ENCODE peak calls at places on chromosomes 5 and 9, in nine cellular contexts. One of them, this sample, is unnamed.

GRCh38 chr9:110828148-110828730 is 159.6 kb downstream of the MUSK start:
- DNase-seq in esophagus muscularis mucosa: no peak
- DNase-seq in sigmoid colon: peak
- DNase-seq in right lobe of liver: no peak
- DNase-seq in heart left ventricle: peak
- DNase-seq in spleen: no peak
- DNase-seq in adrenal gland: no peak
- DNase-seq in upper lobe of left lung: no peak
- DNase-seq in breast epithelium: no peak
- DNase-seq in this sample: peak

GRCh38 chr9:132249690-132250089 is 87.8 kb downstream of the NTNG2 start:
- DNase-seq in breast epithelium: no peak
- DNase-seq in heart left ventricle: no peak
- DNase-seq in spleen: no peak
- DNase-seq in adrenal gland: no peak
- DNase-seq in right lobe of liver: no peak
- DNase-seq in upper lobe of left lung: no peak
- DNase-seq in esophagus muscularis mucosa: no peak
- DNase-seq in sigmoid colon: peak
- DNase-seq in this sample: no peak

GRCh38 chr5:32794086-32794485 is 83.0 kb downstream of the NPR3 start:
- DNase-seq in sigmoid colon: no peak
- DNase-seq in right lobe of liver: no peak
- DNase-seq in spleen: no peak
- DNase-seq in esophagus muscularis mucosa: no peak
- DNase-seq in upper lobe of left lung: no peak
- DNase-seq in adrenal gland: no peak
- DNase-seq in heart left ventricle: no peak
- DNase-seq in breast epithelium: no peak
- DNase-seq in this sample: no peak

GRCh38 chr9:18720691-18721090 is 246.7 kb downstream of the ADAMTSL1 start:
- DNase-seq in heart left ventricle: no peak
- DNase-seq in breast epithelium: no peak
- DNase-seq in esophagus muscularis mucosa: no peak
- DNase-seq in right lobe of liver: no peak
- DNase-seq in spleen: no peak
- DNase-seq in upper lobe of left lung: no peak
- DNase-seq in sigmoid colon: no peak
- DNase-seq in adrenal gland: peak
- DNase-seq in this sample: no peak

GRCh38 chr5:140118294-140118936 is 4.5 kb downstream of the PURA start:
- DNase-seq in upper lobe of left lung: no peak
- DNase-seq in adrenal gland: no peak
- DNase-seq in esophagus muscularis mucosa: no peak
- DNase-seq in right lobe of liver: no peak
- DNase-seq in spleen: no peak
- DNase-seq in heart left ventricle: no peak
- DNase-seq in breast epithelium: no peak
- DNase-seq in sigmoid colon: no peak
- DNase-seq in this sample: no peak

GRCh38 chr5:107705390-107706014 is 34.8 kb upstream of the EFNA5 start:
- DNase-seq in sigmoid colon: no peak
- DNase-seq in upper lobe of left lung: no peak
- DNase-seq in adrenal gland: no peak
- DNase-seq in spleen: no peak
- DNase-seq in breast epithelium: no peak
- DNase-seq in heart left ventricle: no peak
- DNase-seq in right lobe of liver: no peak
- DNase-seq in esophagus muscularis mucosa: no peak
- DNase-seq in this sample: no peak

GRCh38 chr9:113659740-113660139 is 196.2 kb downstream of the RGS3 start:
- DNase-seq in sigmoid colon: no peak
- DNase-seq in breast epithelium: no peak
- DNase-seq in right lobe of liver: no peak
- DNase-seq in adrenal gland: peak
- DNase-seq in spleen: no peak
- DNase-seq in heart left ventricle: no peak
- DNase-seq in upper lobe of left lung: peak
- DNase-seq in esophagus muscularis mucosa: no peak
- DNase-seq in this sample: no peak

GRCh38 chr5:54551292-54551691 is 33.7 kb downstream of the SNX18 start:
- DNase-seq in heart left ventricle: no peak
- DNase-seq in upper lobe of left lung: no peak
- DNase-seq in esophagus muscularis mucosa: no peak
- DNase-seq in adrenal gland: no peak
- DNase-seq in sigmoid colon: no peak
- DNase-seq in spleen: no peak
- DNase-seq in breast epithelium: no peak
- DNase-seq in right lobe of liver: no peak
- DNase-seq in this sample: no peak

GRCh38 chr5:58965677-58966414 is 383.0 kb downstream of the RAB3C start:
- DNase-seq in heart left ventricle: no peak
- DNase-seq in right lobe of liver: no peak
- DNase-seq in adrenal gland: no peak
- DNase-seq in breast epithelium: no peak
- DNase-seq in upper lobe of left lung: no peak
- DNase-seq in sigmoid colon: no peak
- DNase-seq in spleen: no peak
- DNase-seq in esophagus muscularis mucosa: no peak
- DNase-seq in this sample: no peak

GRCh38 chr9:76704601-76705204 is 59.5 kb upstream of the PCA3 start:
- DNase-seq in esophagus muscularis mucosa: no peak
- DNase-seq in spleen: no peak
- DNase-seq in upper lobe of left lung: no peak
- DNase-seq in sigmoid colon: no peak
- DNase-seq in breast epithelium: no peak
- DNase-seq in heart left ventricle: no peak
- DNase-seq in right lobe of liver: no peak
- DNase-seq in adrenal gland: no peak
- DNase-seq in this sample: no peak

GRCh38 chr5:103487253-103487652 is 75.3 kb downstream of the NUDT12 start:
- DNase-seq in upper lobe of left lung: no peak
- DNase-seq in breast epithelium: no peak
- DNase-seq in sigmoid colon: no peak
- DNase-seq in spleen: no peak
- DNase-seq in adrenal gland: no peak
- DNase-seq in heart left ventricle: no peak
- DNase-seq in right lobe of liver: no peak
- DNase-seq in esophagus muscularis mucosa: no peak
- DNase-seq in this sample: no peak

GRCh38 chr5:6773342-6774035 is 60.3 kb downstream of the TENT4A start:
- DNase-seq in adrenal gland: no peak
- DNase-seq in esophagus muscularis mucosa: no peak
- DNase-seq in sigmoid colon: no peak
- DNase-seq in breast epithelium: no peak
- DNase-seq in upper lobe of left lung: no peak
- DNase-seq in right lobe of liver: no peak
- DNase-seq in heart left ventricle: no peak
- DNase-seq in spleen: no peak
- DNase-seq in this sample: no peak

GRCh38 chr5:61277781-61278180 is 54.3 kb upstream of the ZSWIM6 start:
- DNase-seq in heart left ventricle: no peak
- DNase-seq in adrenal gland: no peak
- DNase-seq in breast epithelium: no peak
- DNase-seq in spleen: no peak
- DNase-seq in esophagus muscularis mucosa: no peak
- DNase-seq in sigmoid colon: no peak
- DNase-seq in upper lobe of left lung: peak
- DNase-seq in right lobe of liver: no peak
- DNase-seq in this sample: no peak

GRCh38 chr9:16337322-16338029 is 533.0 kb downstream of the BNC2 start:
- DNase-seq in upper lobe of left lung: no peak
- DNase-seq in sigmoid colon: no peak
- DNase-seq in spleen: no peak
- DNase-seq in breast epithelium: no peak
- DNase-seq in heart left ventricle: no peak
- DNase-seq in esophagus muscularis mucosa: no peak
- DNase-seq in adrenal gland: peak
- DNase-seq in right lobe of liver: peak
- DNase-seq in this sample: no peak
- TF ChIP-seq POLR2A in upper lobe of left lung: no peak
- TF ChIP-seq POLR2A in sigmoid colon: no peak
- TF ChIP-seq POLR2A in spleen: no peak
- TF ChIP-seq POLR2A in breast epithelium: no peak
- TF ChIP-seq POLR2A in heart left ventricle: no peak
- TF ChIP-seq POLR2A in esophagus muscularis mucosa: no peak
- TF ChIP-seq POLR2A in adrenal gland: no peak
- TF ChIP-seq POLR2A in right lobe of liver: no peak
- TF ChIP-seq POLR2A in this sample: no peak

GRCh38 chr9:137213160-137214060 is 7.9 kb downstream of the NDOR1 start:
- DNase-seq in spleen: no peak
- DNase-seq in breast epithelium: no peak
- DNase-seq in adrenal gland: no peak
- DNase-seq in upper lobe of left lung: no peak
- DNase-seq in heart left ventricle: no peak
- DNase-seq in sigmoid colon: no peak
- DNase-seq in right lobe of liver: no peak
- DNase-seq in esophagus muscularis mucosa: no peak
- DNase-seq in this sample: no peak
- TF ChIP-seq POLR2A in spleen: no peak
- TF ChIP-seq POLR2A in breast epithelium: no peak
- TF ChIP-seq POLR2A in adrenal gland: no peak
- TF ChIP-seq POLR2A in upper lobe of left lung: no peak
- TF ChIP-seq POLR2A in heart left ventricle: no peak
- TF ChIP-seq POLR2A in sigmoid colon: no peak
- TF ChIP-seq POLR2A in right lobe of liver: no peak
- TF ChIP-seq POLR2A in esophagus muscularis mucosa: no peak
- TF ChIP-seq POLR2A in this sample: no peak

GRCh38 chr5:168578506-168579205 is 512 bp downstream of the PANK3 start:
- DNase-seq in upper lobe of left lung: no peak
- DNase-seq in breast epithelium: no peak
- DNase-seq in heart left ventricle: no peak
- DNase-seq in adrenal gland: no peak
- DNase-seq in right lobe of liver: no peak
- DNase-seq in sigmoid colon: peak
- DNase-seq in spleen: no peak
- DNase-seq in esophagus muscularis mucosa: no peak
- DNase-seq in this sample: no peak
- TF ChIP-seq POLR2A in upper lobe of left lung: no peak
- TF ChIP-seq POLR2A in breast epithelium: no peak
- TF ChIP-seq POLR2A in heart left ventricle: no peak
- TF ChIP-seq POLR2A in adrenal gland: no peak
- TF ChIP-seq POLR2A in right lobe of liver: no peak
- TF ChIP-seq POLR2A in sigmoid colon: no peak
- TF ChIP-seq POLR2A in spleen: no peak
- TF ChIP-seq POLR2A in esophagus muscularis mucosa: no peak
- TF ChIP-seq POLR2A in this sample: no peak

DNA sequence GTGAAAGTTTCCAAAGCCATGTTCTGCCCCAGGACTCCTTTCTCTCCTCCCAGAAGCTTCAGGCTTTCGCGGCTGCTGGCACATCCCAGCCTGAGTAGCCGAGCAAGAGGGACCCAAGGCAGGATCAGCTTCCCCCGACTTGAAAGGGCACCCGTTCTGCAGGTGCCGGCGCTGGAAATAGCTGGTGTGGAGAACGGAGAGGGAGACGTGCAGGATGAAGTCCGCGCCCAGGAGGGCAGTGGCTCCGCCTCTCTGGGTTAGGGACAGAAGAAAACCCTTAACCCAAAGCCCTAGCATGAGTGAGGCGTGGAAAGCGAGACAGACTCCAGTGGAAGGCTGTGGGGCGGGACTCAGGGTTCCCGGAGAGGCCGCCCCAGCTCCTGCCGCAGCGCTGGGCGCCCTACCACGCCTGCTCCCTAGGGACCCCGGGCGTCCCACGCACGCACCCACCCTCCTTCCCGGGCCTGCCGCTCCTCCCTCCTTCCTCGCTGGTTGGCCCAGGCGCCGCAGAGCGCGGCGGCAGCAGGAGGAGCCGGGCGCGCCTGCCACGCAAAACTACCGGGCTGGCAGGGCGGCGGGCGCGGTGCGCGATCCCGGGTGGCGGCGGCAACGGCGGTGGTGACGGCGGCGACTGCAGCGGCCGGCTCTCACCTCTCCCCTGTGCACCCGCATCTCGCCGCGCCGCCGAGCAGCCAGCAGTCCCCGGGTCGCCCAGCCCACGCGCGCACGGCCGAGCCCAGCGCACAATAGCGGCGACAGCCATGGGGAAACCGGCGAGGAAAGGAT is at the start of gene SLC1A1:
- DNase-seq in adrenal gland: peak
- DNase-seq in esophagus muscularis mucosa: peak
- DNase-seq in heart left ventricle: peak
- DNase-seq in upper lobe of left lung: peak
- DNase-seq in right lobe of liver: peak
- DNase-seq in breast epithelium: peak
- DNase-seq in sigmoid colon: peak
- DNase-seq in spleen: no peak
- DNase-seq in this sample: peak
- TF ChIP-seq POLR2A in adrenal gland: no peak
- TF ChIP-seq POLR2A in esophagus muscularis mucosa: no peak
- TF ChIP-seq POLR2A in heart left ventricle: no peak
- TF ChIP-seq POLR2A in upper lobe of left lung: no peak
- TF ChIP-seq POLR2A in right lobe of liver: peak
- TF ChIP-seq POLR2A in breast epithelium: no peak
- TF ChIP-seq POLR2A in sigmoid colon: no peak
- TF ChIP-seq POLR2A in spleen: no peak
- TF ChIP-seq POLR2A in this sample: peak

DNA sequence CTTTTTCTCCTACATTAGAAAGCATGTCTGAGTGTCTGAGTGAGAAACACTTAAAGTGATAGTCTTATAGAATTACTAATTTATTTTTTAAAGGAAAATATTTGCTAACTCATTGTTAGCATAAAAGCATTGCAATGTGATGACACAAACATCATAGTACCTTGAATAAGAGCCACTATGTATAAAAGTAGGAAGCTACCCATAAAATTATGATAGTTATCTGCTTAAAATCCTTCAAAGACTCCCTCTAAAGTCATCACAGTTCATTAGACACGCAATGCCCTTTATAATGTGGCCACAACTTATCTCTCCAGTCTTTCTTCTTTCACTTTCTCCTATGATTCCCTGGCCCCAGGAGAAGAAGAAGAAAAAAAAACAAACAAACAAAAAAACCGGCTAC is 1144.0 kb upstream of the NUDT12 start:
- DNase-seq in spleen: no peak
- DNase-seq in heart left ventricle: no peak
- DNase-seq in sigmoid colon: no peak
- DNase-seq in upper lobe of left lung: no peak
- DNase-seq in right lobe of liver: no peak
- DNase-seq in esophagus muscularis mucosa: no peak
- DNase-seq in breast epithelium: no peak
- DNase-seq in adrenal gland: no peak
- DNase-seq in this sample: no peak
- TF ChIP-seq POLR2A in spleen: no peak
- TF ChIP-seq POLR2A in heart left ventricle: no peak
- TF ChIP-seq POLR2A in sigmoid colon: no peak
- TF ChIP-seq POLR2A in upper lobe of left lung: no peak
- TF ChIP-seq POLR2A in right lobe of liver: no peak
- TF ChIP-seq POLR2A in esophagus muscularis mucosa: no peak
- TF ChIP-seq POLR2A in breast epithelium: no peak
- TF ChIP-seq POLR2A in adrenal gland: no peak
- TF ChIP-seq POLR2A in this sample: no peak

GRCh38 chr9:112119225-112120045 is 55.7 kb downstream of the SUSD1 start:
- DNase-seq in spleen: no peak
- DNase-seq in right lobe of liver: peak
- DNase-seq in sigmoid colon: no peak
- DNase-seq in breast epithelium: no peak
- DNase-seq in upper lobe of left lung: peak
- DNase-seq in heart left ventricle: no peak
- DNase-seq in esophagus muscularis mucosa: peak
- DNase-seq in adrenal gland: peak
- DNase-seq in this sample: no peak
- TF ChIP-seq POLR2A in spleen: no peak
- TF ChIP-seq POLR2A in right lobe of liver: no peak
- TF ChIP-seq POLR2A in sigmoid colon: no peak
- TF ChIP-seq POLR2A in breast epithelium: no peak
- TF ChIP-seq POLR2A in upper lobe of left lung: no peak
- TF ChIP-seq POLR2A in heart left ventricle: no peak
- TF ChIP-seq POLR2A in esophagus muscularis mucosa: no peak
- TF ChIP-seq POLR2A in adrenal gland: no peak
- TF ChIP-seq POLR2A in this sample: no peak

This sample was measured in uterus.